ENCODE peak calls at places on chromosomes 12 and 14, in seven cellular contexts. G is T-helper 17 cell, P is left ventricle myocardium superior, M is GM03348, S is HEK293T, Q is nephron progenitor cell, L is lower lobe of right lung. Y is an unnamed sample.

GRCh38 chr12:29241821-29242591 is 92.9 kb downstream of the FAR2 start:
- DNase-seq in L (no peak), Q (no peak), G (no peak), P (no peak), S (peak; percentile 34), M (peak; percentile 70), Y (peak; percentile 69)

GRCh38 chr12:109797905-109798669 is 35.1 kb downstream of the TRPV4 start:
- DNase-seq in L (no peak), Q (no peak), M (no peak), G (no peak), S (peak; percentile 40), P (no peak), Y (no peak)

GRCh38 chr12:5535531-5535930 is 103.6 kb downstream of the NTF3 start:
- DNase-seq in P (no peak), S (no peak), L (no peak), G (no peak), Q (no peak), M (no peak), Y (no peak)

GRCh38 chr14:29216316-29216715 is 449.7 kb downstream of the FOXG1 start:
- DNase-seq in G (no peak), S (no peak), L (no peak), Q (no peak), M (no peak), P (no peak), Y (no peak)

GRCh38 chr14:70052990-70053389 is 135.8 kb downstream of the SLC8A3 start:
- DNase-seq in P (no peak), Q (peak; percentile 81), L (no peak), S (peak; percentile 32), G (no peak), M (peak; percentile 44), Y (peak; percentile 63)

GRCh38 chr14:51236314-51236713 is 3.7 kb upstream of the TMX1 start:
- DNase-seq in P (no peak), Q (no peak), L (no peak), M (no peak), G (no peak), S (no peak), Y (no peak)

GRCh38 chr12:68794653-68795253 is 13.2 kb upstream of the MDM2 start:
- DNase-seq in P (no peak), Q (no peak), M (no peak), L (no peak), G (no peak), S (no peak), Y (no peak)

GRCh38 chr14:78519863-78520262 is 349.7 kb downstream of the NRXN3 start:
- DNase-seq in M (peak; percentile 4), G (no peak), S (peak; percentile 18), Q (peak; percentile 84), L (no peak), P (no peak), Y (peak; percentile 73)

Y was measured in hepatocyte.